ENCODE peak calls at places on chromosomes 5 and 9, in eight cellular contexts. One of them, this sample, is unnamed.

GRCh38 chr5:134085411-134085810 is 29.1 kb upstream of the TCF7 start:
- DNase-seq in body of pancreas: no peak
- DNase-seq in heart right ventricle: no peak
- DNase-seq in neuronal stem cell: no peak
- DNase-seq in ovary: no peak
- DNase-seq in mesenchymal stem cell: no peak
- DNase-seq in neural progenitor cell: no peak
- DNase-seq in cardiac muscle cell: no peak
- DNase-seq in this sample: no peak

GRCh38 chr5:124079062-124079461 is 567.1 kb downstream of the CSNK1G3 start:
- DNase-seq in neural progenitor cell: no peak
- DNase-seq in neuronal stem cell: no peak
- DNase-seq in heart right ventricle: no peak
- DNase-seq in cardiac muscle cell: peak
- DNase-seq in mesenchymal stem cell: no peak
- DNase-seq in body of pancreas: no peak
- DNase-seq in ovary: no peak
- DNase-seq in this sample: no peak

GRCh38 chr5:80659111-80659510 is 4.3 kb upstream of the DHFR start:
- DNase-seq in ovary: no peak
- DNase-seq in mesenchymal stem cell: peak
- DNase-seq in neural progenitor cell: no peak
- DNase-seq in neuronal stem cell: no peak
- DNase-seq in cardiac muscle cell: peak
- DNase-seq in heart right ventricle: no peak
- DNase-seq in body of pancreas: no peak
- DNase-seq in this sample: no peak

GRCh38 chr9:76400534-76401096 is 6.4 kb upstream of the RFK start:
- DNase-seq in neural progenitor cell: no peak
- DNase-seq in body of pancreas: no peak
- DNase-seq in mesenchymal stem cell: no peak
- DNase-seq in cardiac muscle cell: no peak
- DNase-seq in heart right ventricle: no peak
- DNase-seq in ovary: no peak
- DNase-seq in neuronal stem cell: no peak
- DNase-seq in this sample: peak

GRCh38 chr5:134549714-134550113 is 24.2 kb downstream of the JADE2 start:
- DNase-seq in cardiac muscle cell: peak
- DNase-seq in body of pancreas: no peak
- DNase-seq in heart right ventricle: no peak
- DNase-seq in mesenchymal stem cell: no peak
- DNase-seq in neural progenitor cell: no peak
- DNase-seq in neuronal stem cell: no peak
- DNase-seq in ovary: no peak
- DNase-seq in this sample: no peak

GRCh38 chr5:163381832-163382231 is 55.6 kb upstream of the CCNG1 start:
- DNase-seq in mesenchymal stem cell: no peak
- DNase-seq in neuronal stem cell: no peak
- DNase-seq in ovary: no peak
- DNase-seq in neural progenitor cell: no peak
- DNase-seq in body of pancreas: no peak
- DNase-seq in heart right ventricle: no peak
- DNase-seq in cardiac muscle cell: no peak
- DNase-seq in this sample: no peak

GRCh38 chr5:176768174-176768970 is 42.0 kb upstream of the UNC5A start:
- DNase-seq in neuronal stem cell: no peak
- DNase-seq in ovary: no peak
- DNase-seq in heart right ventricle: no peak
- DNase-seq in mesenchymal stem cell: no peak
- DNase-seq in cardiac muscle cell: no peak
- DNase-seq in body of pancreas: no peak
- DNase-seq in neural progenitor cell: no peak
- DNase-seq in this sample: no peak

GRCh38 chr9:2872941-2873323 is 29.0 kb upstream of the PUM3 start:
- DNase-seq in ovary: no peak
- DNase-seq in neural progenitor cell: no peak
- DNase-seq in heart right ventricle: no peak
- DNase-seq in mesenchymal stem cell: no peak
- DNase-seq in cardiac muscle cell: no peak
- DNase-seq in body of pancreas: no peak
- DNase-seq in neuronal stem cell: no peak
- DNase-seq in this sample: no peak

GRCh38 chr5:138245717-138246116 is 28.7 kb downstream of the GFRA3 start:
- DNase-seq in heart right ventricle: no peak
- DNase-seq in cardiac muscle cell: no peak
- DNase-seq in body of pancreas: no peak
- DNase-seq in neuronal stem cell: peak
- DNase-seq in neural progenitor cell: peak
- DNase-seq in mesenchymal stem cell: no peak
- DNase-seq in ovary: no peak
- DNase-seq in this sample: no peak

GRCh38 chr5:138243794-138244193 is 30.6 kb downstream of the GFRA3 start:
- DNase-seq in body of pancreas: no peak
- DNase-seq in neural progenitor cell: no peak
- DNase-seq in heart right ventricle: no peak
- DNase-seq in mesenchymal stem cell: no peak
- DNase-seq in cardiac muscle cell: peak
- DNase-seq in ovary: no peak
- DNase-seq in neuronal stem cell: peak
- DNase-seq in this sample: no peak

GRCh38 chr5:138238034-138238433 is 24.9 kb upstream of the CDC23 start:
- DNase-seq in neuronal stem cell: no peak
- DNase-seq in cardiac muscle cell: no peak
- DNase-seq in heart right ventricle: no peak
- DNase-seq in ovary: no peak
- DNase-seq in neural progenitor cell: no peak
- DNase-seq in mesenchymal stem cell: no peak
- DNase-seq in body of pancreas: no peak
- DNase-seq in this sample: no peak

GRCh38 chr5:138241688-138242547 is 28.8 kb upstream of the CDC23 start:
- DNase-seq in neuronal stem cell: peak
- DNase-seq in cardiac muscle cell: peak
- DNase-seq in ovary: no peak
- DNase-seq in heart right ventricle: peak
- DNase-seq in neural progenitor cell: peak
- DNase-seq in body of pancreas: peak
- DNase-seq in mesenchymal stem cell: peak
- DNase-seq in this sample: no peak

DNA sequence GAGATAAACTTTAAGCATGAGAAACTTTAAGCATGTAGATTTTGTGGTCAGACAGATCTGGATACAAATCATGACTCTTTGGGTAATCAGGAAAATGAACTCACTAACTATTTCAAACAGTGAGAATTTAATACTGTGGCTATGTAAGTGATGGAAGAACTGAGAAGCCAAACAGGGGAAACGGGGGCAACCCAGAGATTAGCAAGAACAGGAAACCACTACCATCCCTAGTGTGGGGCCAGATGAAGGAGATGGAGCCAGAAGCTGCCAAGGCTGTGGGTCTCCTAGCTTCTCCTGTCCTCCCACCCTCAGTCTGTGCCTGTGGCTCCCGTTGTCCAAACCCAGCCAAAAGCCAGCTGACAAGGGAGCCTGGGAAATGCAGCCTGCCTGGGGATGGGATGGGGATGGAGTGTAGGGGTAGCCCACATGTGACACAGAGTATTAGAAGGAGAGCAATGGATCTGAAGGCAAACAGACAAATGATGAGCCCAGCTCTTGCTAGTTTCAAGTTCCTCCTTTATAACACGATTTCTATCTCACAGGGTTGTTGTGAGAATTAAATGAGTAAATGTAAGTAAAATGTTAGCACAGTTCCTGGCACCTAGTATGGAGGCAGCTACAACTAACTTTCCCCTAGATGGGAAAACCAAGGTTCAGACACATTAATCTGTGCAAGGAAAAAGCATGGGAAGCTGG is 27.7 kb upstream of the CDC23 start:
- DNase-seq in cardiac muscle cell: no peak
- DNase-seq in heart right ventricle: no peak
- DNase-seq in neuronal stem cell: no peak
- DNase-seq in neural progenitor cell: no peak
- DNase-seq in mesenchymal stem cell: no peak
- DNase-seq in body of pancreas: no peak
- DNase-seq in ovary: no peak
- DNase-seq in this sample: no peak
- H3K27ac ChIP-seq in cardiac muscle cell: no peak
- H3K27ac ChIP-seq in heart right ventricle: no peak
- H3K27ac ChIP-seq in neuronal stem cell: no peak
- H3K27ac ChIP-seq in neural progenitor cell: no peak
- H3K27ac ChIP-seq in mesenchymal stem cell: no peak
- H3K27ac ChIP-seq in body of pancreas: no peak
- H3K27ac ChIP-seq in ovary: no peak
- H3K27ac ChIP-seq in this sample: no peak

DNA sequence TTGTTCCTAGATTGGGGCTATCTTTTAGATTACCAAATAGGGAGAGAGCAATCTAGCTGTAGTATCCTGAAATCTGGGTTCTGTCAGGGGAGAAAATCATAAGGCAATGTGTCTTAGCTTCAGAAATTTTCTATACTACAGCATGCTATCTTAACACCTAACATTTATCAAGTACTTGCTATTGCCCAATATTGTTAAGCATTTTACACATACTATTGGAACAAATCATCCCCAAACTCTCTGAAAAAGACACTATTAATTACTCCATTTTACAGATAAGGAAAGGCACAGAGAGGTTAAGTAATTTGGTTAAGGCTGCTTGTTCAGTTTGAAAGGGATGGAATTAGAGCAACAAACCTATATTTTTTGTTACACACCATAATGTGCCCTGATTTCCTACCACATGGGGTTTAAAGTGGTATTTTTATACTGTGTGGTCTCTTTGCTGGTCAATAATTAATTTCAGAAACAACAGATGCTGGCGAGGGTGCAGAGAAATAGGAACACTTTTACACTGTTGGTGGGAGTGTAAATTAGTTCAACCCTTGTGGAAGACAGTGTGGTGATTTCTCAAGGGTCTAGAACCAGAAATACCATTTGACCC is 57.2 kb upstream of the RIC1 start:
- DNase-seq in neuronal stem cell: no peak
- DNase-seq in heart right ventricle: no peak
- DNase-seq in neural progenitor cell: no peak
- DNase-seq in mesenchymal stem cell: no peak
- DNase-seq in ovary: no peak
- DNase-seq in body of pancreas: no peak
- DNase-seq in cardiac muscle cell: no peak
- DNase-seq in this sample: no peak
- H3K27ac ChIP-seq in neuronal stem cell: no peak
- H3K27ac ChIP-seq in heart right ventricle: no peak
- H3K27ac ChIP-seq in neural progenitor cell: no peak
- H3K27ac ChIP-seq in mesenchymal stem cell: no peak
- H3K27ac ChIP-seq in ovary: no peak
- H3K27ac ChIP-seq in body of pancreas: no peak
- H3K27ac ChIP-seq in cardiac muscle cell: no peak
- H3K27ac ChIP-seq in this sample: no peak

GRCh38 chr5:5404376-5404775 is 18.1 kb upstream of the ICE1 start:
- DNase-seq in cardiac muscle cell: no peak
- DNase-seq in heart right ventricle: no peak
- DNase-seq in body of pancreas: no peak
- DNase-seq in mesenchymal stem cell: no peak
- DNase-seq in neuronal stem cell: no peak
- DNase-seq in ovary: no peak
- DNase-seq in neural progenitor cell: no peak
- DNase-seq in this sample: no peak
- H3K27ac ChIP-seq in cardiac muscle cell: no peak
- H3K27ac ChIP-seq in heart right ventricle: no peak
- H3K27ac ChIP-seq in body of pancreas: no peak
- H3K27ac ChIP-seq in mesenchymal stem cell: no peak
- H3K27ac ChIP-seq in neuronal stem cell: no peak
- H3K27ac ChIP-seq in ovary: no peak
- H3K27ac ChIP-seq in neural progenitor cell: no peak
- H3K27ac ChIP-seq in this sample: no peak

GRCh38 chr5:50667653-50668403 is 1.4 kb downstream of the PARP8 start:
- DNase-seq in cardiac muscle cell: peak
- DNase-seq in neural progenitor cell: peak
- DNase-seq in heart right ventricle: peak
- DNase-seq in body of pancreas: peak
- DNase-seq in mesenchymal stem cell: peak
- DNase-seq in ovary: peak
- DNase-seq in neuronal stem cell: peak
- DNase-seq in this sample: peak
- H3K27ac ChIP-seq in cardiac muscle cell: peak
- H3K27ac ChIP-seq in neural progenitor cell: peak
- H3K27ac ChIP-seq in heart right ventricle: peak
- H3K27ac ChIP-seq in body of pancreas: peak
- H3K27ac ChIP-seq in mesenchymal stem cell: peak
- H3K27ac ChIP-seq in ovary: peak
- H3K27ac ChIP-seq in neuronal stem cell: peak
- H3K27ac ChIP-seq in this sample: peak

DNA sequence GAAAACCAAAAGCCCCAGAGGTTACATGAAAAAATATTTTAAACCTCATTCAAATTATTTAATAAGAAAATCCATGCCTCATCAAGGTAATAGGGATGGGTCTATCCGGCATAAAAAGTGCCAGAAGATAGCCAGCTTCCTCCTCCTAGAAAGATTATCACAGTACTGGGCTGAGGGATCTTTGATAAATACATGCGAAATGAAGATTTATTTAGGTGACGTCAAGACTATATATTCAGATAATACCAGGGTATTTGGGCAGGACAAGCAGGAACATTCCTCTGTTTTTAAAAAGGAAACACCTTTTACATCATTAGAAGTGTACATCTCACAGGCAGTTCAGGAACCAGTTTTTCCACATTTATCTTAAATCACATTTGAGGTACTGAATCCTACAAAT is 124.5 kb upstream of the SLCO6A1 start:
- DNase-seq in heart right ventricle: no peak
- DNase-seq in mesenchymal stem cell: no peak
- DNase-seq in neuronal stem cell: no peak
- DNase-seq in ovary: no peak
- DNase-seq in cardiac muscle cell: no peak
- DNase-seq in body of pancreas: no peak
- DNase-seq in neural progenitor cell: no peak
- DNase-seq in this sample: no peak
- H3K27ac ChIP-seq in heart right ventricle: no peak
- H3K27ac ChIP-seq in mesenchymal stem cell: no peak
- H3K27ac ChIP-seq in neuronal stem cell: no peak
- H3K27ac ChIP-seq in ovary: no peak
- H3K27ac ChIP-seq in cardiac muscle cell: no peak
- H3K27ac ChIP-seq in body of pancreas: no peak
- H3K27ac ChIP-seq in neural progenitor cell: no peak
- H3K27ac ChIP-seq in this sample: no peak

GRCh38 chr5:15023846-15024245 is 152.3 kb upstream of the ANKH start:
- DNase-seq in body of pancreas: no peak
- DNase-seq in cardiac muscle cell: no peak
- DNase-seq in mesenchymal stem cell: no peak
- DNase-seq in ovary: no peak
- DNase-seq in heart right ventricle: no peak
- DNase-seq in neuronal stem cell: no peak
- DNase-seq in neural progenitor cell: no peak
- DNase-seq in this sample: no peak

GRCh38 chr5:15020731-15021130 is 149.2 kb upstream of the ANKH start:
- DNase-seq in body of pancreas: no peak
- DNase-seq in ovary: no peak
- DNase-seq in heart right ventricle: no peak
- DNase-seq in cardiac muscle cell: no peak
- DNase-seq in mesenchymal stem cell: peak
- DNase-seq in neural progenitor cell: no peak
- DNase-seq in neuronal stem cell: no peak
- DNase-seq in this sample: no peak

GRCh38 chr5:15026011-15026481 is 154.5 kb upstream of the ANKH start:
- DNase-seq in neural progenitor cell: no peak
- DNase-seq in body of pancreas: no peak
- DNase-seq in mesenchymal stem cell: peak
- DNase-seq in cardiac muscle cell: no peak
- DNase-seq in heart right ventricle: no peak
- DNase-seq in neuronal stem cell: no peak
- DNase-seq in ovary: no peak
- DNase-seq in this sample: no peak

GRCh38 chr5:15023266-15023665 is 151.7 kb upstream of the ANKH start:
- DNase-seq in neuronal stem cell: no peak
- DNase-seq in neural progenitor cell: no peak
- DNase-seq in cardiac muscle cell: no peak
- DNase-seq in body of pancreas: no peak
- DNase-seq in mesenchymal stem cell: no peak
- DNase-seq in ovary: no peak
- DNase-seq in heart right ventricle: no peak
- DNase-seq in this sample: no peak

GRCh38 chr5:15021286-15022046 is 149.9 kb upstream of the ANKH start:
- DNase-seq in ovary: no peak
- DNase-seq in body of pancreas: no peak
- DNase-seq in mesenchymal stem cell: peak
- DNase-seq in cardiac muscle cell: peak
- DNase-seq in heart right ventricle: no peak
- DNase-seq in neuronal stem cell: no peak
- DNase-seq in neural progenitor cell: no peak
- DNase-seq in this sample: peak
- H3K27ac ChIP-seq in ovary: no peak
- H3K27ac ChIP-seq in body of pancreas: no peak
- H3K27ac ChIP-seq in mesenchymal stem cell: peak
- H3K27ac ChIP-seq in cardiac muscle cell: peak
- H3K27ac ChIP-seq in heart right ventricle: peak
- H3K27ac ChIP-seq in neuronal stem cell: no peak
- H3K27ac ChIP-seq in neural progenitor cell: no peak
- H3K27ac ChIP-seq in this sample: peak